ENCODE peak calls at places on chromosome 18, in six cellular contexts. One of them, this sample, is unnamed.

GRCh38 chr18:35060092-35060491 is 18.9 kb downstream of the MAPRE2 start:
- DNase-seq in activated naive CD8-positive, alpha-beta T cell treated with anti-CD3 and anti-CD28 coated beads, Interleukin-2, amount 50 U/mL, for 24 hours: no peak
- DNase-seq in omental fat pad: no peak
- DNase-seq in sigmoid colon: no peak
- DNase-seq in AG04449: no peak
- DNase-seq in endodermal cell: no peak
- DNase-seq in this sample: no peak

GRCh38 chr18:66687635-66688034 is 83.7 kb upstream of the CDH19 start:
- DNase-seq in omental fat pad: no peak
- DNase-seq in endodermal cell: no peak
- DNase-seq in activated naive CD8-positive, alpha-beta T cell treated with anti-CD3 and anti-CD28 coated beads, Interleukin-2, amount 50 U/mL, for 24 hours: no peak
- DNase-seq in sigmoid colon: no peak
- DNase-seq in AG04449: no peak
- DNase-seq in this sample: no peak

GRCh38 chr18:10032331-10032979 is 118.6 kb downstream of the VAPA start:
- DNase-seq in AG04449: no peak
- DNase-seq in sigmoid colon: no peak
- DNase-seq in omental fat pad: no peak
- DNase-seq in activated naive CD8-positive, alpha-beta T cell treated with anti-CD3 and anti-CD28 coated beads, Interleukin-2, amount 50 U/mL, for 24 hours: peak; percentile 58
- DNase-seq in endodermal cell: peak; percentile 84
- DNase-seq in this sample: no peak

GRCh38 chr18:13501896-13502295 is 224.5 kb downstream of the FAM210A start:
- DNase-seq in sigmoid colon: peak; percentile 56
- DNase-seq in endodermal cell: no peak
- DNase-seq in activated naive CD8-positive, alpha-beta T cell treated with anti-CD3 and anti-CD28 coated beads, Interleukin-2, amount 50 U/mL, for 24 hours: no peak
- DNase-seq in AG04449: no peak
- DNase-seq in omental fat pad: no peak
- DNase-seq in this sample: no peak

GRCh38 chr18:37963837-37964236 is 398.2 kb upstream of the CELF4 start:
- DNase-seq in endodermal cell: no peak
- DNase-seq in activated naive CD8-positive, alpha-beta T cell treated with anti-CD3 and anti-CD28 coated beads, Interleukin-2, amount 50 U/mL, for 24 hours: no peak
- DNase-seq in sigmoid colon: no peak
- DNase-seq in omental fat pad: no peak
- DNase-seq in AG04449: no peak
- DNase-seq in this sample: no peak

GRCh38 chr18:58785171-58785805 is 79.4 kb upstream of the ZNF532 start:
- DNase-seq in sigmoid colon: no peak
- DNase-seq in activated naive CD8-positive, alpha-beta T cell treated with anti-CD3 and anti-CD28 coated beads, Interleukin-2, amount 50 U/mL, for 24 hours: no peak
- DNase-seq in omental fat pad: no peak
- DNase-seq in endodermal cell: peak; percentile 81
- DNase-seq in AG04449: peak; percentile 51
- DNase-seq in this sample: no peak

GRCh38 chr18:58449366-58449935 is 179.4 kb downstream of the ALPK2 start:
- DNase-seq in activated naive CD8-positive, alpha-beta T cell treated with anti-CD3 and anti-CD28 coated beads, Interleukin-2, amount 50 U/mL, for 24 hours: no peak
- DNase-seq in endodermal cell: peak; percentile 67
- DNase-seq in sigmoid colon: no peak
- DNase-seq in AG04449: no peak
- DNase-seq in omental fat pad: no peak
- DNase-seq in this sample: no peak

GRCh38 chr18:70047931-70048603 is 100.4 kb upstream of the CD226 start:
- DNase-seq in activated naive CD8-positive, alpha-beta T cell treated with anti-CD3 and anti-CD28 coated beads, Interleukin-2, amount 50 U/mL, for 24 hours: no peak
- DNase-seq in omental fat pad: no peak
- DNase-seq in endodermal cell: no peak
- DNase-seq in AG04449: no peak
- DNase-seq in sigmoid colon: no peak
- DNase-seq in this sample: no peak

GRCh38 chr18:58993260-58993659 is 128.6 kb downstream of the ZNF532 start:
- DNase-seq in endodermal cell: no peak
- DNase-seq in AG04449: peak; percentile 66
- DNase-seq in activated naive CD8-positive, alpha-beta T cell treated with anti-CD3 and anti-CD28 coated beads, Interleukin-2, amount 50 U/mL, for 24 hours: no peak
- DNase-seq in sigmoid colon: no peak
- DNase-seq in omental fat pad: no peak
- DNase-seq in this sample: peak; percentile 77

GRCh38 chr18:28167835-28168349 is 9.0 kb downstream of the CDH2 start:
- DNase-seq in AG04449: no peak
- DNase-seq in omental fat pad: no peak
- DNase-seq in endodermal cell: no peak
- DNase-seq in sigmoid colon: no peak
- DNase-seq in activated naive CD8-positive, alpha-beta T cell treated with anti-CD3 and anti-CD28 coated beads, Interleukin-2, amount 50 U/mL, for 24 hours: no peak
- DNase-seq in this sample: no peak

GRCh38 chr18:26536032-26536431 is 12.3 kb downstream of the KCTD1 start:
- DNase-seq in activated naive CD8-positive, alpha-beta T cell treated with anti-CD3 and anti-CD28 coated beads, Interleukin-2, amount 50 U/mL, for 24 hours: no peak
- DNase-seq in omental fat pad: no peak
- DNase-seq in AG04449: no peak
- DNase-seq in endodermal cell: no peak
- DNase-seq in sigmoid colon: no peak
- DNase-seq in this sample: no peak

GRCh38 chr18:332721-333513 is 65.1 kb upstream of the THOC1 start:
- DNase-seq in activated naive CD8-positive, alpha-beta T cell treated with anti-CD3 and anti-CD28 coated beads, Interleukin-2, amount 50 U/mL, for 24 hours: no peak
- DNase-seq in AG04449: no peak
- DNase-seq in omental fat pad: no peak
- DNase-seq in sigmoid colon: peak; percentile 86
- DNase-seq in endodermal cell: no peak
- DNase-seq in this sample: no peak

GRCh38 chr18:58584219-58585127 is 44.4 kb downstream of the ALPK2 start:
- DNase-seq in omental fat pad: no peak
- DNase-seq in endodermal cell: peak; percentile 71
- DNase-seq in activated naive CD8-positive, alpha-beta T cell treated with anti-CD3 and anti-CD28 coated beads, Interleukin-2, amount 50 U/mL, for 24 hours: no peak
- DNase-seq in AG04449: no peak
- DNase-seq in sigmoid colon: no peak
- DNase-seq in this sample: no peak

GRCh38 chr18:75638223-75638596 is 210.7 kb upstream of the SMIM21 start:
- DNase-seq in omental fat pad: no peak
- DNase-seq in sigmoid colon: no peak
- DNase-seq in AG04449: peak; percentile 9
- DNase-seq in activated naive CD8-positive, alpha-beta T cell treated with anti-CD3 and anti-CD28 coated beads, Interleukin-2, amount 50 U/mL, for 24 hours: no peak
- DNase-seq in endodermal cell: no peak
- DNase-seq in this sample: no peak

GRCh38 chr18:68072744-68073143 is 556.2 kb upstream of the DSEL start:
- DNase-seq in AG04449: no peak
- DNase-seq in sigmoid colon: no peak
- DNase-seq in endodermal cell: no peak
- DNase-seq in omental fat pad: no peak
- DNase-seq in activated naive CD8-positive, alpha-beta T cell treated with anti-CD3 and anti-CD28 coated beads, Interleukin-2, amount 50 U/mL, for 24 hours: no peak
- DNase-seq in this sample: no peak

GRCh38 chr18:75269140-75269676 is 58.6 kb downstream of the TSHZ1 start:
- DNase-seq in endodermal cell: no peak
- DNase-seq in sigmoid colon: no peak
- DNase-seq in omental fat pad: no peak
- DNase-seq in AG04449: no peak
- DNase-seq in activated naive CD8-positive, alpha-beta T cell treated with anti-CD3 and anti-CD28 coated beads, Interleukin-2, amount 50 U/mL, for 24 hours: no peak
- DNase-seq in this sample: no peak

GRCh38 chr18:1383465-1383864 is 478.8 kb downstream of the ADCYAP1 start:
- DNase-seq in AG04449: no peak
- DNase-seq in sigmoid colon: no peak
- DNase-seq in omental fat pad: no peak
- DNase-seq in activated naive CD8-positive, alpha-beta T cell treated with anti-CD3 and anti-CD28 coated beads, Interleukin-2, amount 50 U/mL, for 24 hours: no peak
- DNase-seq in endodermal cell: peak; percentile 61
- DNase-seq in this sample: no peak

GRCh38 chr18:31116853-31117595 is 14.8 kb upstream of the DSC2 start:
- DNase-seq in omental fat pad: no peak
- DNase-seq in activated naive CD8-positive, alpha-beta T cell treated with anti-CD3 and anti-CD28 coated beads, Interleukin-2, amount 50 U/mL, for 24 hours: no peak
- DNase-seq in AG04449: no peak
- DNase-seq in sigmoid colon: no peak
- DNase-seq in endodermal cell: no peak
- DNase-seq in this sample: no peak

GRCh38 chr18:57915241-57915640 is 112.1 kb upstream of the ATP8B1 start:
- DNase-seq in omental fat pad: no peak
- DNase-seq in endodermal cell: no peak
- DNase-seq in activated naive CD8-positive, alpha-beta T cell treated with anti-CD3 and anti-CD28 coated beads, Interleukin-2, amount 50 U/mL, for 24 hours: no peak
- DNase-seq in sigmoid colon: no peak
- DNase-seq in AG04449: no peak
- DNase-seq in this sample: no peak

GRCh38 chr18:62073882-62074281 is 113.0 kb downstream of the PIGN start:
- DNase-seq in sigmoid colon: no peak
- DNase-seq in AG04449: no peak
- DNase-seq in omental fat pad: no peak
- DNase-seq in endodermal cell: no peak
- DNase-seq in activated naive CD8-positive, alpha-beta T cell treated with anti-CD3 and anti-CD28 coated beads, Interleukin-2, amount 50 U/mL, for 24 hours: no peak
- DNase-seq in this sample: no peak

GRCh38 chr18:75280427-75281280 is 70.1 kb downstream of the TSHZ1 start:
- DNase-seq in sigmoid colon: no peak
- DNase-seq in endodermal cell: no peak
- DNase-seq in activated naive CD8-positive, alpha-beta T cell treated with anti-CD3 and anti-CD28 coated beads, Interleukin-2, amount 50 U/mL, for 24 hours: no peak
- DNase-seq in omental fat pad: no peak
- DNase-seq in AG04449: no peak
- DNase-seq in this sample: no peak

GRCh38 chr18:446941-447560 is 53.5 kb downstream of the COLEC12 start:
- DNase-seq in omental fat pad: no peak
- DNase-seq in activated naive CD8-positive, alpha-beta T cell treated with anti-CD3 and anti-CD28 coated beads, Interleukin-2, amount 50 U/mL, for 24 hours: no peak
- DNase-seq in AG04449: no peak
- DNase-seq in sigmoid colon: no peak
- DNase-seq in endodermal cell: no peak
- DNase-seq in this sample: no peak

GRCh38 chr18:32607816-32608215 is 137.1 kb upstream of the GAREM1 start:
- DNase-seq in AG04449: no peak
- DNase-seq in endodermal cell: peak; percentile 64
- DNase-seq in activated naive CD8-positive, alpha-beta T cell treated with anti-CD3 and anti-CD28 coated beads, Interleukin-2, amount 50 U/mL, for 24 hours: no peak
- DNase-seq in omental fat pad: no peak
- DNase-seq in sigmoid colon: no peak
- DNase-seq in this sample: no peak

GRCh38 chr18:59908790-59909189 is 9.0 kb downstream of the PMAIP1 start:
- DNase-seq in sigmoid colon: no peak
- DNase-seq in endodermal cell: no peak
- DNase-seq in activated naive CD8-positive, alpha-beta T cell treated with anti-CD3 and anti-CD28 coated beads, Interleukin-2, amount 50 U/mL, for 24 hours: no peak
- DNase-seq in omental fat pad: no peak
- DNase-seq in AG04449: no peak
- DNase-seq in this sample: no peak

GRCh38 chr18:77086034-77086433 is 46.5 kb downstream of the MBP start:
- DNase-seq in AG04449: no peak
- DNase-seq in omental fat pad: no peak
- DNase-seq in activated naive CD8-positive, alpha-beta T cell treated with anti-CD3 and anti-CD28 coated beads, Interleukin-2, amount 50 U/mL, for 24 hours: no peak
- DNase-seq in sigmoid colon: no peak
- DNase-seq in endodermal cell: no peak
- DNase-seq in this sample: no peak

GRCh38 chr18:50410008-50410407 is 35.2 kb downstream of the SKA1 start:
- DNase-seq in activated naive CD8-positive, alpha-beta T cell treated with anti-CD3 and anti-CD28 coated beads, Interleukin-2, amount 50 U/mL, for 24 hours: no peak
- DNase-seq in sigmoid colon: no peak
- DNase-seq in endodermal cell: no peak
- DNase-seq in AG04449: no peak
- DNase-seq in omental fat pad: no peak
- DNase-seq in this sample: no peak

GRCh38 chr18:14947482-14948162 is 199.7 kb downstream of the ANKRD30B start:
- DNase-seq in activated naive CD8-positive, alpha-beta T cell treated with anti-CD3 and anti-CD28 coated beads, Interleukin-2, amount 50 U/mL, for 24 hours: no peak
- DNase-seq in sigmoid colon: no peak
- DNase-seq in endodermal cell: no peak
- DNase-seq in omental fat pad: no peak
- DNase-seq in AG04449: no peak
- DNase-seq in this sample: no peak

GRCh38 chr18:9136315-9137141 is at the start of gene ANKRD12:
- DNase-seq in endodermal cell: peak; percentile 97
- DNase-seq in AG04449: peak; percentile 82
- DNase-seq in omental fat pad: peak; percentile 77
- DNase-seq in sigmoid colon: peak; percentile 99
- DNase-seq in activated naive CD8-positive, alpha-beta T cell treated with anti-CD3 and anti-CD28 coated beads, Interleukin-2, amount 50 U/mL, for 24 hours: peak; percentile 98
- DNase-seq in this sample: no peak

GRCh38 chr18:59218018-59218417 is 1.9 kb upstream of the GRP start:
- DNase-seq in activated naive CD8-positive, alpha-beta T cell treated with anti-CD3 and anti-CD28 coated beads, Interleukin-2, amount 50 U/mL, for 24 hours: no peak
- DNase-seq in endodermal cell: no peak
- DNase-seq in sigmoid colon: no peak
- DNase-seq in omental fat pad: no peak
- DNase-seq in AG04449: no peak
- DNase-seq in this sample: no peak

GRCh38 chr18:34709104-34709503 is 994 bp upstream of the DTNA start:
- DNase-seq in AG04449: peak; percentile 75
- DNase-seq in endodermal cell: no peak
- DNase-seq in omental fat pad: no peak
- DNase-seq in sigmoid colon: peak; percentile 76
- DNase-seq in activated naive CD8-positive, alpha-beta T cell treated with anti-CD3 and anti-CD28 coated beads, Interleukin-2, amount 50 U/mL, for 24 hours: no peak
- DNase-seq in this sample: no peak

GRCh38 chr18:35927431-35927830 is 45.0 kb upstream of the RMP24 start:
- DNase-seq in activated naive CD8-positive, alpha-beta T cell treated with anti-CD3 and anti-CD28 coated beads, Interleukin-2, amount 50 U/mL, for 24 hours: no peak
- DNase-seq in omental fat pad: no peak
- DNase-seq in AG04449: no peak
- DNase-seq in sigmoid colon: no peak
- DNase-seq in endodermal cell: no peak
- DNase-seq in this sample: no peak

GRCh38 chr18:29549759-29550158 is 1372.8 kb upstream of the CDH2 start:
- DNase-seq in sigmoid colon: no peak
- DNase-seq in omental fat pad: no peak
- DNase-seq in endodermal cell: no peak
- DNase-seq in AG04449: no peak
- DNase-seq in activated naive CD8-positive, alpha-beta T cell treated with anti-CD3 and anti-CD28 coated beads, Interleukin-2, amount 50 U/mL, for 24 hours: no peak
- DNase-seq in this sample: no peak

GRCh38 chr18:77711096-77711495 is 461.4 kb downstream of the GALR1 start:
- DNase-seq in AG04449: no peak
- DNase-seq in endodermal cell: no peak
- DNase-seq in activated naive CD8-positive, alpha-beta T cell treated with anti-CD3 and anti-CD28 coated beads, Interleukin-2, amount 50 U/mL, for 24 hours: no peak
- DNase-seq in sigmoid colon: no peak
- DNase-seq in omental fat pad: no peak
- DNase-seq in this sample: no peak

GRCh38 chr18:24601624-24602023 is 141.2 kb downstream of the HRH4 start:
- DNase-seq in omental fat pad: no peak
- DNase-seq in endodermal cell: no peak
- DNase-seq in sigmoid colon: no peak
- DNase-seq in activated naive CD8-positive, alpha-beta T cell treated with anti-CD3 and anti-CD28 coated beads, Interleukin-2, amount 50 U/mL, for 24 hours: no peak
- DNase-seq in AG04449: no peak
- DNase-seq in this sample: no peak

This sample was measured in SK-N-MC.